ENCODE peak calls at places on chromosomes 2 and 18, in four cellular contexts. C is GM23248, T is heart left ventricle, L is tibial nerve. D is an unnamed sample. For H3K4me1, the result is how much of the 10 kb centered on the place peaks cover.

GRCh38 chr2:128525653-128526052 is 207.0 kb upstream of the HS6ST1 start:
- DNase-seq in C (no peak), T (no peak), L (no peak), D (no peak)

GRCh38 chr18:75477913-75478312 is 50.4 kb upstream of the SMIM21 start:
- DNase-seq in T (no peak), C (peak), L (no peak), D (no peak)

GRCh38 chr2:62461707-62462106 is 44.3 kb downstream of the TMEM17 start:
- DNase-seq in C (peak), T (peak), L (no peak), D (no peak)

GRCh38 chr2:161283926-161284325 is 24.3 kb upstream of the PSMD14 start:
- DNase-seq in L (no peak), T (no peak), C (peak), D (no peak)

GRCh38 chr18:26804474-26804873 is 61.0 kb downstream of the AQP4 start:
- DNase-seq in C (no peak), T (peak), L (no peak), D (no peak)

GRCh38 chr18:22332590-22332989 is 85.1 kb downstream of the CTAGE1 start:
- DNase-seq in L (no peak), C (no peak), T (no peak), D (no peak)

GRCh38 chr2:231533777-231534125 is 3.5 kb upstream of the NMUR1 start:
- DNase-seq in C (no peak), L (no peak), T (no peak), D (no peak)

GRCh38 chr2:174779361-174779928 is 15.2 kb upstream of the CHRNA1 start:
- DNase-seq in C (peak), T (no peak), L (no peak), D (no peak)

GRCh38 chr2:158695287-158695686 is 99.8 kb upstream of the DAPL1 start:
- DNase-seq in C (no peak), L (no peak), T (no peak), D (no peak)

GRCh38 chr2:232870002-232870765 is at the start of gene SNORC:
- DNase-seq in T (no peak), L (no peak), C (no peak), D (no peak)

GRCh38 chr2:14330884-14331283 is 301.6 kb upstream of the LRATD1 start:
- DNase-seq in L (no peak), T (no peak), C (no peak), D (peak)

GRCh38 chr2:40397720-40398119 is 54.2 kb downstream of the SLC8A1 start:
- DNase-seq in L (no peak), T (no peak), C (no peak), D (no peak)

GRCh38 chr2:191274404-191274803 is 29.2 kb downstream of the MYO1B start:
- DNase-seq in T (no peak), C (no peak), L (no peak), D (no peak)

GRCh38 chr2:230901006-230901405 is 24.0 kb downstream of the GPR55 start:
- DNase-seq in C (no peak), L (no peak), T (no peak), D (no peak)

GRCh38 chr2:109128466-109129355 is at the start of gene SH3RF3:
- DNase-seq in C (peak), T (peak), L (no peak), D (no peak)

GRCh38 chr18:3055201-3055600 is 42.3 kb upstream of the LPIN2 start:
- DNase-seq in C (no peak), T (no peak), L (no peak), D (no peak)

GRCh38 chr18:59665057-59666007 is 31.9 kb downstream of the CCBE1 start:
- DNase-seq in L (no peak), C (peak), T (no peak), D (no peak)

GRCh38 chr2:229220254-229220653 is 50.8 kb downstream of the PID1 start:
- DNase-seq in C (peak), L (no peak), T (no peak), D (no peak)

GRCh38 chr2:165778653-165779451 is 15.2 kb downstream of the GALNT3 start:
- DNase-seq in C (peak), L (no peak), T (no peak), D (peak)

GRCh38 chr2:71801969-71802368 is 345.7 kb downstream of the CYP26B1 start:
- DNase-seq in C (peak), T (peak), L (peak), D (peak)

GRCh38 chr18:45321520-45321919 is 293.8 kb upstream of the SLC14A2 start:
- DNase-seq in T (peak), L (no peak), C (no peak), D (no peak)

GRCh38 chr2:101732773-101733256 is 35.3 kb downstream of the MAP4K4 start:
- DNase-seq in T (no peak), L (no peak), C (no peak), D (no peak)

GRCh38 chr2:225037374-225038075 is 4.7 kb downstream of the DOCK10 start:
- DNase-seq in T (no peak), C (no peak), L (no peak), D (no peak)

GRCh38 chr2:196329959-196330358 is 158.6 kb upstream of the STK17B start:
- DNase-seq in L (no peak), C (no peak), T (no peak), D (no peak)

GRCh38 chr2:241255542-241256167 is 59.8 kb downstream of the HDLBP start:
- DNase-seq in T (no peak), C (no peak), L (no peak), D (no peak)

GRCh38 chr18:35458677-35459441 is 38.9 kb downstream of the INO80C start:
- DNase-seq in T (peak), C (peak), L (no peak), D (peak)

GRCh38 chr18:38243291-38243690 is 677.7 kb upstream of the CELF4 start:
- DNase-seq in C (no peak), L (no peak), T (no peak), D (no peak)

GRCh38 chr2:239053801-239054503 is 206.1 kb downstream of the TWIST2 start:
- DNase-seq in T (no peak), L (no peak), C (no peak), D (no peak)

GRCh38 chr2:47904903-47905453 is 1.3 kb downstream of the FBXO11 start:
- DNase-seq in C (no peak), L (peak), T (peak), D (no peak)

GRCh38 chr18:35514752-35515459 is 17.1 kb upstream of the INO80C start:
- DNase-seq in C (peak), T (no peak), L (no peak), D (no peak)

GRCh38 chr2:44839370-44839769 is 102.1 kb upstream of the SIX3 start:
- DNase-seq in C (no peak), T (no peak), L (no peak), D (no peak)

DNA sequence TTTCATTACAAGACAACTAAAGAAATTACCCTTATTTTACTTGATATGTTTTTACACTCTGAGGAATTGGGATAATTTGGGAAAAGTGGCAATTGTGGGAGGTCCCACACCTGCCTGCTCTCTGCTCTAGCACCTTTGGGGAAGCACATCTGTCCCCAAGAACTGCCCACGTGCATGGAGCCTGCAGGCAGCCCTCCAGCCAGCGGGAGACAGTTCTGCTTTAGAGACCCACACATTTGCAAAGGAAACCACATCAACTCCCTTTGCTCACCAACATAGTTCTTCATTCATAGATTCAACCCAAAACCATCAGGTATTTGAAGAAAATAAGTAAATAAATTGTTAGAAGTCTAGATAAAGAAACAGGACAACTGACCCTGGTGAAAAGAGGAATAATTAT is 239.9 kb upstream of the ID2 start:
- DNase-seq in T (no peak), C (no peak), L (no peak), D (no peak)
- H3K4me1 ChIP-seq in T (under half), C (under half), L (under half), D (under half)

GRCh38 chr2:68740184-68740914 is 5.7 kb downstream of the ARHGAP25 start:
- DNase-seq in T (no peak), C (no peak), L (no peak), D (no peak)

GRCh38 chr2:68742638-68743037 is 8.0 kb downstream of the ARHGAP25 start:
- DNase-seq in T (no peak), L (no peak), C (no peak), D (no peak)

GRCh38 chr2:68739261-68740183 is 4.9 kb downstream of the ARHGAP25 start:
- DNase-seq in T (no peak), L (no peak), C (no peak), D (no peak)

GRCh38 chr2:68741805-68742306 is 7.2 kb downstream of the ARHGAP25 start:
- DNase-seq in C (no peak), T (no peak), L (no peak), D (no peak)

DNA sequence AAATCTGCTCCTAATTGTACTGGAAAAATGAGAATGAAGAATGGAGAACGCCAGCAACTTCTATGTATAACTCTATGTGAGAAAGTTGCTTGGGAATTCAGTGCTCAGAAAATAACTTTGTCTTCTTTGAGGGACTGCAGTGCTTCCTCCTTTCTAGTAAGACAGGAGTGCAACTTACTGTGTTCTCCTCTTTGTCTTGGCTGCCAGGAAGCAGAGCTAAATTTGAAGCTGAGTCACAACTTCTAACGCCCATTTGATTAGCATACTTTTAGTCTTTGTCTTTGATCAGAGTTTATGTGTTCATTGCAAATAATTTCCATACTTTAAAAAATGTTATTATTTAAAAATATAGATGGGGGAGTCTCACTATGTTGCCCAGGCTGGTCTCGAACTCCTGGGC is 6.6 kb downstream of the ARHGAP25 start:
- DNase-seq in L (no peak), C (no peak), T (no peak), D (no peak)
- H3K4me3 ChIP-seq in L (no peak), C (no peak), T (no peak), D (no peak)

GRCh38 chr18:11984091-11984490 is 2.8 kb downstream of the IMPA2 start:
- DNase-seq in T (no peak), L (no peak), C (no peak), D (no peak)
- H3K4me1 ChIP-seq in T (under half), L (under half), C (under half), D (under half)

DNA sequence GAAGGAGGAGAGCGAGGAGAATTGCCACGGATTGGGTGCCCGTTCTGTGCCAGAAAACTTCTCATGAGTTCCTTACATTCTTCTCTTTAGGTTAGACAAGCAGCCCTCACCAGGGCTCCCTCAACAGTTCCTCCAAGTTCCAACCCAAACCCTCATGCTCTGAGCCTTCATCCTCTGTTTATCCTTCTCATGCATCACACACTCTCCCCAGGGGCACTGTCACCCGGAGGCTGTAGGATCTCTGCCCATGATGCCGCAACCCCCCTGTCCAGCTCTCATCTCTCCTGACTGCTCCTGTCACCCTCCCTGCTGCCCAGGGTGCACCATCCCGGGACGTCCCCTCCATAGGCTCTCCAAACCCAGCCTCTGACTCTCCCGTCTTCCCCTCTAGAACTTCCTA is 99.4 kb upstream of the MYCN start:
- DNase-seq in L (no peak), C (no peak), T (no peak), D (no peak)
- H3K4me3 ChIP-seq in L (no peak), C (no peak), T (no peak), D (no peak)

GRCh38 chr2:8606649-8607550 is 75.0 kb upstream of the ID2 start:
- DNase-seq in C (no peak), L (no peak), T (no peak), D (no peak)

GRCh38 chr2:8607591-8607990 is 74.3 kb upstream of the ID2 start:
- DNase-seq in T (no peak), L (no peak), C (peak), D (no peak)

GRCh38 chr2:8604262-8604661 is 77.6 kb upstream of the ID2 start:
- DNase-seq in T (no peak), C (no peak), L (no peak), D (no peak)

GRCh38 chr2:8606226-8606625 is 75.6 kb upstream of the ID2 start:
- DNase-seq in L (no peak), C (no peak), T (no peak), D (no peak)

GRCh38 chr2:8605350-8606065 is 76.3 kb upstream of the ID2 start:
- DNase-seq in C (peak), T (no peak), L (no peak), D (no peak)
- H3K4me1 ChIP-seq in C (under half), T (under half), L (under half), D (under half)